ENCODE peak calls at places on chromosomes 6 and 20, in four cellular contexts. One of them, this sample, is unnamed.
A peak's percentile ranks its signal among the peaks of the same experiment; 100 is the strongest.

GRCh38 chr6:140050232-140050995 is 676.0 kb upstream of the CITED2 start:
- DNase-seq in NCI-H1092 treated with DMSO at 0.1 percent for 48 hours: no peak
- DNase-seq in T-helper 22 cell: no peak
- DNase-seq in COLO829: no peak
- DNase-seq in this sample: no peak

GRCh38 chr6:106520711-106521367 is 108.5 kb downstream of the RTN4IP1 start:
- DNase-seq in COLO829: no peak
- DNase-seq in T-helper 22 cell: peak; percentile 80
- DNase-seq in NCI-H1092 treated with DMSO at 0.1 percent for 48 hours: no peak
- DNase-seq in this sample: peak; percentile 72

GRCh38 chr6:135814043-135814442 is 37.5 kb upstream of the PDE7B start:
- DNase-seq in COLO829: no peak
- DNase-seq in T-helper 22 cell: no peak
- DNase-seq in NCI-H1092 treated with DMSO at 0.1 percent for 48 hours: no peak
- DNase-seq in this sample: no peak

GRCh38 chr6:20740088-20740487 is 205.8 kb downstream of the CDKAL1 start:
- DNase-seq in COLO829: no peak
- DNase-seq in T-helper 22 cell: no peak
- DNase-seq in NCI-H1092 treated with DMSO at 0.1 percent for 48 hours: no peak
- DNase-seq in this sample: no peak

GRCh38 chr6:157615411-157615763 is 207.7 kb upstream of the SNX9 start:
- DNase-seq in T-helper 22 cell: no peak
- DNase-seq in COLO829: no peak
- DNase-seq in NCI-H1092 treated with DMSO at 0.1 percent for 48 hours: peak; percentile 17
- DNase-seq in this sample: no peak

GRCh38 chr6:143940011-143940597 is 68.0 kb downstream of the PLAGL1 start:
- DNase-seq in COLO829: peak; percentile 48
- DNase-seq in T-helper 22 cell: peak; percentile 18
- DNase-seq in NCI-H1092 treated with DMSO at 0.1 percent for 48 hours: peak; percentile 1
- DNase-seq in this sample: peak; percentile 13

GRCh38 chr6:28433119-28433518 is 10.2 kb downstream of the ZSCAN23 start:
- DNase-seq in COLO829: no peak
- DNase-seq in NCI-H1092 treated with DMSO at 0.1 percent for 48 hours: no peak
- DNase-seq in T-helper 22 cell: no peak
- DNase-seq in this sample: no peak

GRCh38 chr6:82645536-82646230 is 282.1 kb downstream of the TPBG start:
- DNase-seq in COLO829: no peak
- DNase-seq in T-helper 22 cell: no peak
- DNase-seq in NCI-H1092 treated with DMSO at 0.1 percent for 48 hours: no peak
- DNase-seq in this sample: no peak

GRCh38 chr6:136600818-136601217 is 50.6 kb upstream of the MAP7 start:
- DNase-seq in COLO829: no peak
- DNase-seq in T-helper 22 cell: no peak
- DNase-seq in NCI-H1092 treated with DMSO at 0.1 percent for 48 hours: peak; percentile 45
- DNase-seq in this sample: no peak

GRCh38 chr6:139751179-139751578 is 376.7 kb upstream of the CITED2 start:
- DNase-seq in NCI-H1092 treated with DMSO at 0.1 percent for 48 hours: no peak
- DNase-seq in COLO829: no peak
- DNase-seq in T-helper 22 cell: no peak
- DNase-seq in this sample: no peak

GRCh38 chr6:99348220-99348822 is 1.2 kb downstream of the FAXC start:
- DNase-seq in T-helper 22 cell: no peak
- DNase-seq in NCI-H1092 treated with DMSO at 0.1 percent for 48 hours: no peak
- DNase-seq in COLO829: no peak
- DNase-seq in this sample: no peak

GRCh38 chr20:15297059-15297875 is 959.9 kb upstream of the FLRT3 start:
- DNase-seq in T-helper 22 cell: no peak
- DNase-seq in COLO829: peak; percentile 20
- DNase-seq in NCI-H1092 treated with DMSO at 0.1 percent for 48 hours: peak; percentile 78
- DNase-seq in this sample: no peak

GRCh38 chr20:51365670-51366069 is 176.8 kb downstream of the NFATC2 start:
- DNase-seq in T-helper 22 cell: no peak
- DNase-seq in NCI-H1092 treated with DMSO at 0.1 percent for 48 hours: no peak
- DNase-seq in COLO829: no peak
- DNase-seq in this sample: no peak

GRCh38 chr6:143027058-143027457 is 33.6 kb upstream of the AIG1 start:
- DNase-seq in NCI-H1092 treated with DMSO at 0.1 percent for 48 hours: no peak
- DNase-seq in T-helper 22 cell: peak; percentile 9
- DNase-seq in COLO829: no peak
- DNase-seq in this sample: peak; percentile 18

This sample was measured in T-helper 17 cell.